ENCODE peak calls at places on chromosomes 6 and 20, in seven cellular contexts. One of them, this sample, is unnamed.

GRCh38 chr6:83199865-83200230 is 6.7 kb downstream of the RWDD2A start:
- DNase-seq in endothelial cell of umbilical vein: peak
- DNase-seq in ovary: no peak
- DNase-seq in Peyer's patch: no peak
- DNase-seq in HCT116: no peak
- DNase-seq in body of pancreas: peak
- DNase-seq in NB4: no peak
- DNase-seq in this sample: no peak

GRCh38 chr6:13428528-13429405 is 58.6 kb downstream of the GFOD1 start:
- DNase-seq in HCT116: no peak
- DNase-seq in ovary: no peak
- DNase-seq in body of pancreas: no peak
- DNase-seq in NB4: no peak
- DNase-seq in endothelial cell of umbilical vein: no peak
- DNase-seq in Peyer's patch: no peak
- DNase-seq in this sample: no peak

GRCh38 chr20:41290804-41291389 is 26.6 kb downstream of the ZHX3 start:
- DNase-seq in Peyer's patch: no peak
- DNase-seq in body of pancreas: no peak
- DNase-seq in endothelial cell of umbilical vein: no peak
- DNase-seq in ovary: no peak
- DNase-seq in HCT116: no peak
- DNase-seq in NB4: peak
- DNase-seq in this sample: no peak

GRCh38 chr6:134436950-134437349 is 119.0 kb upstream of the SGK1 start:
- DNase-seq in NB4: peak
- DNase-seq in endothelial cell of umbilical vein: peak
- DNase-seq in Peyer's patch: no peak
- DNase-seq in ovary: no peak
- DNase-seq in HCT116: no peak
- DNase-seq in body of pancreas: no peak
- DNase-seq in this sample: no peak

GRCh38 chr6:90241229-90241873 is 55.3 kb downstream of the BACH2 start:
- DNase-seq in body of pancreas: no peak
- DNase-seq in endothelial cell of umbilical vein: peak
- DNase-seq in ovary: no peak
- DNase-seq in HCT116: no peak
- DNase-seq in Peyer's patch: no peak
- DNase-seq in NB4: peak
- DNase-seq in this sample: no peak

GRCh38 chr6:152225231-152225934 is 411.8 kb downstream of the SYNE1 start:
- DNase-seq in endothelial cell of umbilical vein: no peak
- DNase-seq in NB4: no peak
- DNase-seq in HCT116: no peak
- DNase-seq in body of pancreas: no peak
- DNase-seq in ovary: no peak
- DNase-seq in Peyer's patch: no peak
- DNase-seq in this sample: no peak

GRCh38 chr6:149384464-149384863 is 15.6 kb upstream of the SUMO4 start:
- DNase-seq in Peyer's patch: no peak
- DNase-seq in body of pancreas: no peak
- DNase-seq in HCT116: no peak
- DNase-seq in ovary: no peak
- DNase-seq in NB4: no peak
- DNase-seq in endothelial cell of umbilical vein: no peak
- DNase-seq in this sample: no peak

GRCh38 chr20:40286991-40287531 is 402.0 kb downstream of the MAFB start:
- DNase-seq in endothelial cell of umbilical vein: peak
- DNase-seq in HCT116: no peak
- DNase-seq in ovary: peak
- DNase-seq in body of pancreas: peak
- DNase-seq in NB4: no peak
- DNase-seq in Peyer's patch: peak
- DNase-seq in this sample: peak

GRCh38 chr6:56906752-56907151 is 48.2 kb upstream of the BEND6 start:
- DNase-seq in Peyer's patch: no peak
- DNase-seq in endothelial cell of umbilical vein: no peak
- DNase-seq in body of pancreas: no peak
- DNase-seq in NB4: no peak
- DNase-seq in ovary: no peak
- DNase-seq in HCT116: no peak
- DNase-seq in this sample: no peak

GRCh38 chr6:45543298-45544235 is 165.8 kb upstream of the SUPT3H start:
- DNase-seq in Peyer's patch: no peak
- DNase-seq in endothelial cell of umbilical vein: no peak
- DNase-seq in NB4: peak
- DNase-seq in body of pancreas: no peak
- DNase-seq in ovary: no peak
- DNase-seq in HCT116: no peak
- DNase-seq in this sample: no peak

GRCh38 chr20:24100370-24101011 is 111.9 kb upstream of the GGTLC1 start:
- DNase-seq in Peyer's patch: no peak
- DNase-seq in body of pancreas: peak
- DNase-seq in endothelial cell of umbilical vein: peak
- DNase-seq in NB4: peak
- DNase-seq in ovary: peak
- DNase-seq in HCT116: peak
- DNase-seq in this sample: peak

GRCh38 chr6:155854787-155855186 is 399.1 kb upstream of the NOX3 start:
- DNase-seq in Peyer's patch: no peak
- DNase-seq in endothelial cell of umbilical vein: no peak
- DNase-seq in NB4: no peak
- DNase-seq in HCT116: no peak
- DNase-seq in body of pancreas: no peak
- DNase-seq in ovary: no peak
- DNase-seq in this sample: no peak

GRCh38 chr20:64210661-64211369 is 44.7 kb upstream of the PCMTD2 start:
- DNase-seq in ovary: peak
- DNase-seq in Peyer's patch: no peak
- DNase-seq in NB4: no peak
- DNase-seq in body of pancreas: no peak
- DNase-seq in endothelial cell of umbilical vein: no peak
- DNase-seq in HCT116: no peak
- DNase-seq in this sample: no peak

GRCh38 chr20:33719277-33719988 is 677 bp downstream of the PXMP4 start:
- DNase-seq in body of pancreas: no peak
- DNase-seq in endothelial cell of umbilical vein: no peak
- DNase-seq in ovary: no peak
- DNase-seq in Peyer's patch: no peak
- DNase-seq in NB4: no peak
- DNase-seq in HCT116: no peak
- DNase-seq in this sample: no peak

GRCh38 chr6:15375638-15376290 is 129.9 kb downstream of the JARID2 start:
- DNase-seq in Peyer's patch: no peak
- DNase-seq in HCT116: no peak
- DNase-seq in endothelial cell of umbilical vein: no peak
- DNase-seq in NB4: no peak
- DNase-seq in body of pancreas: no peak
- DNase-seq in ovary: no peak
- DNase-seq in this sample: no peak

GRCh38 chr20:33687370-33687915 is 1.3 kb upstream of the E2F1 start:
- DNase-seq in body of pancreas: no peak
- DNase-seq in ovary: peak
- DNase-seq in endothelial cell of umbilical vein: peak
- DNase-seq in NB4: peak
- DNase-seq in Peyer's patch: no peak
- DNase-seq in HCT116: no peak
- DNase-seq in this sample: no peak

GRCh38 chr6:169450097-169450496 is 196.5 kb upstream of the THBS2 start:
- DNase-seq in body of pancreas: no peak
- DNase-seq in endothelial cell of umbilical vein: no peak
- DNase-seq in Peyer's patch: no peak
- DNase-seq in HCT116: no peak
- DNase-seq in ovary: no peak
- DNase-seq in NB4: no peak
- DNase-seq in this sample: no peak

GRCh38 chr20:50341050-50341449 is 150.4 kb downstream of the CEBPB start:
- DNase-seq in HCT116: no peak
- DNase-seq in ovary: no peak
- DNase-seq in endothelial cell of umbilical vein: no peak
- DNase-seq in body of pancreas: no peak
- DNase-seq in NB4: no peak
- DNase-seq in Peyer's patch: no peak
- DNase-seq in this sample: no peak

GRCh38 chr6:166627875-166628849 is 1.1 kb upstream of the RPS6KA2 start:
- DNase-seq in endothelial cell of umbilical vein: peak
- DNase-seq in HCT116: no peak
- DNase-seq in body of pancreas: peak
- DNase-seq in NB4: peak
- DNase-seq in ovary: peak
- DNase-seq in Peyer's patch: peak
- DNase-seq in this sample: peak

GRCh38 chr20:1964659-1965405 is 29.0 kb downstream of the PDYN start:
- DNase-seq in body of pancreas: no peak
- DNase-seq in Peyer's patch: no peak
- DNase-seq in NB4: no peak
- DNase-seq in HCT116: no peak
- DNase-seq in endothelial cell of umbilical vein: no peak
- DNase-seq in ovary: no peak
- DNase-seq in this sample: no peak

GRCh38 chr6:56021943-56022342 is 146.6 kb upstream of the BMP5 start:
- DNase-seq in ovary: no peak
- DNase-seq in Peyer's patch: no peak
- DNase-seq in endothelial cell of umbilical vein: no peak
- DNase-seq in HCT116: no peak
- DNase-seq in body of pancreas: no peak
- DNase-seq in NB4: no peak
- DNase-seq in this sample: no peak

GRCh38 chr6:73203098-73203497 is 22.2 kb downstream of the KHDC1L start:
- DNase-seq in Peyer's patch: no peak
- DNase-seq in NB4: peak
- DNase-seq in ovary: no peak
- DNase-seq in body of pancreas: no peak
- DNase-seq in HCT116: no peak
- DNase-seq in endothelial cell of umbilical vein: no peak
- DNase-seq in this sample: no peak

GRCh38 chr20:62306440-62307187 is 3.8 kb downstream of the ADRM1 start:
- DNase-seq in ovary: no peak
- DNase-seq in endothelial cell of umbilical vein: no peak
- DNase-seq in NB4: no peak
- DNase-seq in body of pancreas: no peak
- DNase-seq in Peyer's patch: no peak
- DNase-seq in HCT116: no peak
- DNase-seq in this sample: no peak

GRCh38 chr6:36666726-36667591 is 11.6 kb upstream of the CDKN1A start:
- DNase-seq in body of pancreas: peak
- DNase-seq in HCT116: peak
- DNase-seq in Peyer's patch: no peak
- DNase-seq in ovary: peak
- DNase-seq in endothelial cell of umbilical vein: peak
- DNase-seq in NB4: peak
- DNase-seq in this sample: peak

GRCh38 chr6:52725133-52725529 is 38.1 kb downstream of the GSTA2 start:
- DNase-seq in NB4: no peak
- DNase-seq in Peyer's patch: peak
- DNase-seq in body of pancreas: peak
- DNase-seq in endothelial cell of umbilical vein: no peak
- DNase-seq in ovary: no peak
- DNase-seq in HCT116: no peak
- DNase-seq in this sample: no peak

GRCh38 chr20:48823960-48824497 is 3.8 kb downstream of the PREX1 start:
- DNase-seq in HCT116: no peak
- DNase-seq in endothelial cell of umbilical vein: peak
- DNase-seq in Peyer's patch: no peak
- DNase-seq in NB4: peak
- DNase-seq in body of pancreas: no peak
- DNase-seq in ovary: no peak
- DNase-seq in this sample: no peak
- H3K4me3 ChIP-seq in HCT116: no peak
- H3K4me3 ChIP-seq in endothelial cell of umbilical vein: no peak
- H3K4me3 ChIP-seq in Peyer's patch: peak
- H3K4me3 ChIP-seq in NB4: peak
- H3K4me3 ChIP-seq in body of pancreas: no peak
- H3K4me3 ChIP-seq in ovary: no peak
- H3K4me3 ChIP-seq in this sample: no peak

GRCh38 chr6:22413681-22414305 is 117.0 kb upstream of the PRL start:
- DNase-seq in NB4: no peak
- DNase-seq in body of pancreas: no peak
- DNase-seq in Peyer's patch: no peak
- DNase-seq in ovary: no peak
- DNase-seq in endothelial cell of umbilical vein: no peak
- DNase-seq in HCT116: no peak
- DNase-seq in this sample: no peak
- TF ChIP-seq CTCF in NB4: no peak
- TF ChIP-seq CTCF in body of pancreas: no peak
- TF ChIP-seq CTCF in Peyer's patch: no peak
- TF ChIP-seq CTCF in ovary: no peak
- TF ChIP-seq CTCF in endothelial cell of umbilical vein: no peak
- TF ChIP-seq CTCF in HCT116: no peak
- TF ChIP-seq CTCF in this sample: no peak

GRCh38 chr20:48738399-48739304 is 89.1 kb downstream of the PREX1 start:
- DNase-seq in body of pancreas: no peak
- DNase-seq in HCT116: no peak
- DNase-seq in NB4: no peak
- DNase-seq in Peyer's patch: no peak
- DNase-seq in ovary: no peak
- DNase-seq in endothelial cell of umbilical vein: peak
- DNase-seq in this sample: no peak

GRCh38 chr20:48737463-48738093 is 90.2 kb downstream of the PREX1 start:
- DNase-seq in body of pancreas: no peak
- DNase-seq in Peyer's patch: no peak
- DNase-seq in NB4: no peak
- DNase-seq in endothelial cell of umbilical vein: no peak
- DNase-seq in HCT116: no peak
- DNase-seq in ovary: no peak
- DNase-seq in this sample: no peak

GRCh38 chr20:48736636-48737035 is 91.2 kb downstream of the PREX1 start:
- DNase-seq in Peyer's patch: no peak
- DNase-seq in body of pancreas: no peak
- DNase-seq in HCT116: no peak
- DNase-seq in ovary: no peak
- DNase-seq in NB4: no peak
- DNase-seq in endothelial cell of umbilical vein: no peak
- DNase-seq in this sample: no peak

GRCh38 chr20:48739395-48740268 is 88.2 kb downstream of the PREX1 start:
- DNase-seq in ovary: no peak
- DNase-seq in endothelial cell of umbilical vein: no peak
- DNase-seq in HCT116: no peak
- DNase-seq in body of pancreas: no peak
- DNase-seq in Peyer's patch: no peak
- DNase-seq in NB4: no peak
- DNase-seq in this sample: no peak

DNA sequence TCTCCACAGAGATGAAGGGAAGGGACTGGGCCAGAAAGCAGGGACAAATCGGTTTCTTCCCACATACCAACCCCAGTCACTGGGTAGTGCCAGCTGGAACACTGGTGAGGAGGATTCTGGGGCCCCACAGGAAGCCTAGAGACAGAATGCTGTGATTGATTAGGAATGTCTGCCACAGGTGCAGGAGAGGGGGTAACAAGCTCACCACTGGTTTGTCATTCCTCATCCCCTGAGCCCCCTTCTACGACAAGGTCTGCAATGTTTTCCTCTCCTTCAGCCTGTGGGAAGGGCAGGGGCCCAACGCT is 89.8 kb downstream of the PREX1 start:
- DNase-seq in HCT116: no peak
- DNase-seq in NB4: no peak
- DNase-seq in endothelial cell of umbilical vein: no peak
- DNase-seq in Peyer's patch: no peak
- DNase-seq in body of pancreas: no peak
- DNase-seq in ovary: no peak
- DNase-seq in this sample: no peak
- TF ChIP-seq POLR2A in HCT116: no peak
- TF ChIP-seq POLR2A in NB4: no peak
- TF ChIP-seq POLR2A in endothelial cell of umbilical vein: no peak
- TF ChIP-seq POLR2A in Peyer's patch: no peak
- TF ChIP-seq POLR2A in body of pancreas: no peak
- TF ChIP-seq POLR2A in ovary: no peak
- TF ChIP-seq POLR2A in this sample: no peak

GRCh38 chr20:57724610-57725405 is 15.0 kb upstream of the PMEPA1 start:
- DNase-seq in NB4: no peak
- DNase-seq in ovary: no peak
- DNase-seq in HCT116: no peak
- DNase-seq in endothelial cell of umbilical vein: no peak
- DNase-seq in body of pancreas: no peak
- DNase-seq in Peyer's patch: no peak
- DNase-seq in this sample: no peak
- H3K4me3 ChIP-seq in NB4: no peak
- H3K4me3 ChIP-seq in ovary: no peak
- H3K4me3 ChIP-seq in HCT116: no peak
- H3K4me3 ChIP-seq in endothelial cell of umbilical vein: no peak
- H3K4me3 ChIP-seq in body of pancreas: no peak
- H3K4me3 ChIP-seq in Peyer's patch: no peak
- H3K4me3 ChIP-seq in this sample: no peak

This sample was measured in lower leg skin.